ENCODE peak calls at places on chromosome 2, in six cellular contexts. R, I, Z, M, U and H are unnamed samples.
A peak's percentile ranks its signal among the peaks of the same experiment; 100 is the strongest.

GRCh38 chr2:174681983-174682577 is 82.2 kb downstream of the CHRNA1 start:
- DNase-seq in I (peak; percentile 45), Z (no peak), M (peak; percentile 10), R (peak; percentile 13), U (peak; percentile 62), H (peak; percentile 36)

GRCh38 chr2:159525012-159525411 is 91.3 kb downstream of the BAZ2B start:
- DNase-seq in M (no peak), U (no peak), I (no peak), Z (no peak), R (no peak), H (no peak)

GRCh38 chr2:237208373-237209045 is 122.8 kb downstream of the COPS8 start:
- DNase-seq in Z (no peak), R (peak; percentile 76), I (no peak), M (no peak), U (no peak), H (no peak)

GRCh38 chr2:189599245-189599644 is 18.7 kb upstream of the SLC40A1 start:
- DNase-seq in M (no peak), U (no peak), R (no peak), I (no peak), Z (no peak), H (no peak)

GRCh38 chr2:209473930-209474419 is 50.1 kb downstream of the MAP2 start:
- DNase-seq in I (peak; percentile 70), U (no peak), Z (no peak), R (peak; percentile 25), M (no peak), H (no peak)

GRCh38 chr2:181468857-181469256 is 11.7 kb downstream of the ITGA4 start:
- DNase-seq in U (no peak), Z (no peak), R (no peak), I (no peak), M (no peak), H (no peak)

GRCh38 chr2:74777161-74777900 is 56.6 kb upstream of the HK2 start:
- DNase-seq in M (no peak), R (no peak), I (no peak), U (no peak), Z (no peak), H (no peak)

GRCh38 chr2:127424598-127425379 is 6.6 kb downstream of the PROC start:
- DNase-seq in U (no peak), R (no peak), M (no peak), Z (no peak), I (no peak), H (no peak)

GRCh38 chr2:200469708-200470600 is 39.9 kb downstream of the KCTD18 start:
- DNase-seq in M (no peak), R (no peak), U (no peak), I (peak; percentile 62), Z (no peak), H (no peak)

GRCh38 chr2:18855027-18855426 is 265.7 kb upstream of the NT5C1B start:
- DNase-seq in I (peak; percentile 13), M (no peak), U (no peak), Z (no peak), R (no peak), H (no peak)

GRCh38 chr2:189927823-189928222 is 134.7 kb downstream of the MSTN start:
- DNase-seq in I (no peak), M (no peak), U (no peak), Z (no peak), R (no peak), H (no peak)